ENCODE peak calls at places on chromosomes 12 and 14, in four cellular contexts. J is DND-41, D is HCT116, A is fibroblast of lung. V is an unnamed sample.

GRCh38 chr12:82326905-82327503 is 31.2 kb downstream of the CCDC59 start:
- DNase-seq in J (no peak), D (peak; percentile 19), A (peak; percentile 42), V (peak; percentile 40)

GRCh38 chr12:27965411-27965810 is 7.1 kb downstream of the PTHLH start:
- DNase-seq in J (no peak), D (no peak), A (no peak), V (no peak)

GRCh38 chr14:33578461-33579216 is 372.2 kb downstream of the EGLN3 start:
- DNase-seq in J (no peak), D (no peak), A (no peak), V (no peak)

GRCh38 chr14:54567634-54568561 is 970 bp downstream of the SAMD4A start:
- DNase-seq in J (peak; percentile 38), D (no peak), A (peak; percentile 54), V (peak; percentile 85)

GRCh38 chr12:67885370-67886169 is 103.7 kb upstream of the IFNG-AS1 start:
- DNase-seq in J (no peak), D (no peak), A (no peak), V (no peak)

GRCh38 chr12:107415066-107415465 is 270.5 kb upstream of the PWP1 start:
- DNase-seq in J (no peak), D (no peak), A (no peak), V (no peak)

GRCh38 chr14:68466491-68466977 is 326.3 kb downstream of the ZFP36L1 start:
- DNase-seq in J (no peak), D (peak; percentile 78), A (peak; percentile 91), V (no peak)

GRCh38 chr14:76964695-76965094 is 63.8 kb downstream of the IRF2BPL start:
- DNase-seq in J (no peak), D (no peak), A (no peak), V (no peak)

GRCh38 chr12:17369556-17369955 is 720.4 kb downstream of the RERGL start:
- DNase-seq in J (no peak), D (no peak), A (no peak), V (no peak)

GRCh38 chr12:104790296-104791125 is 167.6 kb downstream of the SLC41A2 start:
- DNase-seq in J (peak; percentile 39), D (peak; percentile 22), A (peak; percentile 16), V (peak; percentile 72)

GRCh38 chr14:102951799-102952198 is 29.3 kb downstream of the AMN start:
- DNase-seq in J (no peak), D (no peak), A (no peak), V (no peak)

GRCh38 chr12:32419520-32419960 is 20.2 kb downstream of the FGD4 start:
- DNase-seq in J (no peak), D (no peak), A (peak; percentile 18), V (no peak)

GRCh38 chr14:88289214-88289613 is 33.9 kb downstream of the KCNK10 start:
- DNase-seq in J (no peak), D (peak; percentile 1), A (peak; percentile 24), V (no peak)

GRCh38 chr12:124753230-124753595 is 110.5 kb downstream of the SCARB1 start:
- DNase-seq in J (no peak), D (no peak), A (no peak), V (no peak)

GRCh38 chr12:57069522-57069921 is 9.1 kb downstream of the NEMP1 start:
- DNase-seq in J (peak; percentile 66), D (peak; percentile 72), A (peak; percentile 94), V (peak; percentile 87)

GRCh38 chr12:84642201-84642600 is 270.4 kb downstream of the SLC6A15 start:
- DNase-seq in J (no peak), D (no peak), A (peak; percentile 56), V (no peak)

GRCh38 chr14:57816568-57817284 is 49.2 kb downstream of the SLC35F4 start:
- DNase-seq in J (no peak), D (peak; percentile 41), A (no peak), V (no peak)

GRCh38 chr12:51202650-51203198 is 15.1 kb downstream of the POU6F1 start:
- DNase-seq in J (no peak), D (no peak), A (no peak), V (no peak)

GRCh38 chr12:59719701-59720100 is 123.9 kb downstream of the SLC16A7 start:
- DNase-seq in J (no peak), D (no peak), A (no peak), V (no peak)

GRCh38 chr14:58923751-58924405 is 264.6 kb upstream of the DAAM1 start:
- DNase-seq in J (no peak), D (no peak), A (no peak), V (peak; percentile 52)

GRCh38 chr12:26938660-26939185 is 453 bp downstream of the FGFR1OP2 start:
- DNase-seq in J (no peak), D (peak; percentile 3), A (no peak), V (no peak)

GRCh38 chr12:82225871-82226270 is 132.3 kb downstream of the CCDC59 start:
- DNase-seq in J (no peak), D (no peak), A (no peak), V (no peak)

DNA sequence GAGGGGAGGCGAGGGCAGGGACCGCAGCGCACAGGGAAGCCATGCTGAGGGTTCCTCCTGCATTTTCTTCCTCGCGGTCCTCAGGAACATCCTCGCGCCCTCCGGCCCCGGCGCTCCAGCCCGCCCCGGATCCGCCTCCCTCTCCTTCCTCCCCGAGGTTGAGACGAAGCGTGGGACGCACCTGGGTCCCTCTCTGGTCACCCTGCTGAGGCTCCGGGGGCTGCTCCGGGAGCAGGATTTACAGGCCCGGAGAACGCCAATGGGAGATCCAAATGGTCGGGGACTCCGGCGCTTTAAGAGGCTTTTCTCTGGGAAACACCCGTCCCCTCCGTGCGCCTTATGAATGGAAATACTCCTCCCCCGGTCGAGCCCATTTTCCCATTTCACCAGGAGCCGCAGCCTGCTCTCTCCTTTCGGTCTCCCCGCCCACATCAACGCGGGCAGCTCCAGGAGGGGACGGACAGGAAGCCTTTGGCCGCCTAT is 379 bp upstream of the UNC79 start:
- DNase-seq in J (no peak), D (no peak), A (no peak), V (peak; percentile 85)
- TF ChIP-seq EZH2 in J (no peak), D (no peak), A (no peak), V (no peak)

GRCh38 chr14:22491683-22492483 is 97.1 kb downstream of the DAD1 start:
- DNase-seq in J (no peak), D (no peak), A (no peak), V (no peak)
- H3K9ac ChIP-seq in J (no peak overlapping the region), D (no peak overlapping the region), A (no peak overlapping the region), V (no peak overlapping the region)

GRCh38 chr14:101763941-101764709 is 2.6 kb downstream of the PPP2R5C start:
- DNase-seq in J (no peak), D (no peak), A (no peak), V (no peak)
- H3K4me3 ChIP-seq in J (no peak overlapping the region), D (no peak overlapping the region), A (no peak overlapping the region), V (no peak overlapping the region)

GRCh38 chr14:73237786-73238261 is 518 bp downstream of the PAPLN start:
- DNase-seq in J (no peak), D (no peak), A (no peak), V (peak; percentile 62)
- TF ChIP-seq EZH2 in J (no peak), D (no peak), A (no peak), V (peak; percentile 61)

V was measured in neural progenitor cell.